ENCODE peak calls at places on chromosome 20, in six cellular contexts. One of them, this sample, is unnamed.

GRCh38 chr20:58971429-58971828 is 9.6 kb upstream of the NELFCD start:
- DNase-seq in cardiac muscle cell: no peak
- DNase-seq in GM23248: no peak
- DNase-seq in GM23338: peak; percentile 33
- DNase-seq in pancreas: no peak
- DNase-seq in body of pancreas: no peak
- DNase-seq in this sample: no peak

GRCh38 chr20:51447097-51447764 is 95.3 kb downstream of the NFATC2 start:
- DNase-seq in cardiac muscle cell: no peak
- DNase-seq in GM23248: peak; percentile 100
- DNase-seq in GM23338: peak; percentile 23
- DNase-seq in pancreas: peak; percentile 32
- DNase-seq in body of pancreas: peak; percentile 38
- DNase-seq in this sample: peak; percentile 91

GRCh38 chr20:17916365-17916996 is 52.1 kb downstream of the SNX5 start:
- DNase-seq in cardiac muscle cell: no peak
- DNase-seq in GM23248: peak; percentile 29
- DNase-seq in GM23338: no peak
- DNase-seq in pancreas: no peak
- DNase-seq in body of pancreas: peak; percentile 61
- DNase-seq in this sample: no peak

GRCh38 chr20:58790440-58790839 is 60.3 kb downstream of the GNAS-AS1 start:
- DNase-seq in cardiac muscle cell: no peak
- DNase-seq in GM23248: no peak
- DNase-seq in GM23338: no peak
- DNase-seq in pancreas: no peak
- DNase-seq in body of pancreas: no peak
- DNase-seq in this sample: no peak

GRCh38 chr20:10110151-10110550 is 75.4 kb downstream of the ANKEF1 start:
- DNase-seq in cardiac muscle cell: no peak
- DNase-seq in GM23248: peak; percentile 44
- DNase-seq in GM23338: no peak
- DNase-seq in pancreas: no peak
- DNase-seq in body of pancreas: no peak
- DNase-seq in this sample: no peak

GRCh38 chr20:36157610-36158009 is 3.1 kb downstream of the EPB41L1 start:
- DNase-seq in cardiac muscle cell: no peak
- DNase-seq in GM23248: no peak
- DNase-seq in GM23338: no peak
- DNase-seq in pancreas: no peak
- DNase-seq in body of pancreas: no peak
- DNase-seq in this sample: no peak

GRCh38 chr20:31661625-31662371 is 24.1 kb downstream of the COX4I2 start:
- DNase-seq in cardiac muscle cell: peak; percentile 86
- DNase-seq in GM23248: peak; percentile 86
- DNase-seq in GM23338: peak; percentile 96
- DNase-seq in pancreas: peak; percentile 83
- DNase-seq in body of pancreas: peak; percentile 86
- DNase-seq in this sample: peak; percentile 82

GRCh38 chr20:54433653-54434052 is 41.7 kb upstream of the DOK5 start:
- DNase-seq in cardiac muscle cell: no peak
- DNase-seq in GM23248: no peak
- DNase-seq in GM23338: no peak
- DNase-seq in pancreas: peak; percentile 78
- DNase-seq in body of pancreas: peak; percentile 68
- DNase-seq in this sample: no peak

GRCh38 chr20:18727032-18727508 is 86.5 kb upstream of the SCP2D1 start:
- DNase-seq in cardiac muscle cell: no peak
- DNase-seq in GM23248: no peak
- DNase-seq in GM23338: no peak
- DNase-seq in pancreas: no peak
- DNase-seq in body of pancreas: peak; percentile 28
- DNase-seq in this sample: no peak

GRCh38 chr20:53142651-53143177 is 170.6 kb downstream of the TSHZ2 start:
- DNase-seq in cardiac muscle cell: peak; percentile 85
- DNase-seq in GM23248: no peak
- DNase-seq in GM23338: no peak
- DNase-seq in pancreas: no peak
- DNase-seq in body of pancreas: peak; percentile 26
- DNase-seq in this sample: no peak

GRCh38 chr20:16518068-16518783 is 55.0 kb downstream of the KIF16B start:
- DNase-seq in cardiac muscle cell: peak; percentile 57
- DNase-seq in GM23248: peak; percentile 60
- DNase-seq in GM23338: peak; percentile 88
- DNase-seq in pancreas: no peak
- DNase-seq in body of pancreas: peak; percentile 42
- DNase-seq in this sample: no peak

GRCh38 chr20:43043887-43044286 is 145.8 kb downstream of the PTPRT start:
- DNase-seq in cardiac muscle cell: peak; percentile 67
- DNase-seq in GM23248: no peak
- DNase-seq in GM23338: no peak
- DNase-seq in pancreas: no peak
- DNase-seq in body of pancreas: peak; percentile 12
- DNase-seq in this sample: no peak

GRCh38 chr20:42979720-42980119 is 210.0 kb downstream of the PTPRT start:
- DNase-seq in cardiac muscle cell: no peak
- DNase-seq in GM23248: no peak
- DNase-seq in GM23338: no peak
- DNase-seq in pancreas: no peak
- DNase-seq in body of pancreas: no peak
- DNase-seq in this sample: no peak

GRCh38 chr20:16641511-16641910 is 68.3 kb upstream of the KIF16B start:
- DNase-seq in cardiac muscle cell: no peak
- DNase-seq in GM23248: no peak
- DNase-seq in GM23338: no peak
- DNase-seq in pancreas: no peak
- DNase-seq in body of pancreas: no peak
- DNase-seq in this sample: no peak

GRCh38 chr20:15076785-15077184 is 739.4 kb upstream of the FLRT3 start:
- DNase-seq in cardiac muscle cell: no peak
- DNase-seq in GM23248: no peak
- DNase-seq in GM23338: no peak
- DNase-seq in pancreas: no peak
- DNase-seq in body of pancreas: no peak
- DNase-seq in this sample: no peak

GRCh38 chr20:31869942-31870702 is at the start of the genes DUSP15 and TTLL9:
- DNase-seq in cardiac muscle cell: peak; percentile 68
- DNase-seq in GM23248: peak; percentile 49
- DNase-seq in GM23338: peak; percentile 67
- DNase-seq in pancreas: peak; percentile 53
- DNase-seq in body of pancreas: peak; percentile 51
- DNase-seq in this sample: no peak

GRCh38 chr20:53923745-53924369 is 146.5 kb downstream of the BCAS1 start:
- DNase-seq in cardiac muscle cell: no peak
- DNase-seq in GM23248: no peak
- DNase-seq in GM23338: no peak
- DNase-seq in pancreas: no peak
- DNase-seq in body of pancreas: no peak
- DNase-seq in this sample: no peak

GRCh38 chr20:20226554-20226953 is 141.3 kb upstream of the INSM1 start:
- DNase-seq in cardiac muscle cell: no peak
- DNase-seq in GM23248: no peak
- DNase-seq in GM23338: no peak
- DNase-seq in pancreas: no peak
- DNase-seq in body of pancreas: no peak
- DNase-seq in this sample: no peak

GRCh38 chr20:17421493-17421892 is 109.7 kb downstream of the BFSP1 start:
- DNase-seq in cardiac muscle cell: no peak
- DNase-seq in GM23248: no peak
- DNase-seq in GM23338: no peak
- DNase-seq in pancreas: no peak
- DNase-seq in body of pancreas: no peak
- DNase-seq in this sample: no peak

GRCh38 chr20:9051508-9051907 is 17.4 kb upstream of the PLCB4 start:
- DNase-seq in cardiac muscle cell: no peak
- DNase-seq in GM23248: peak; percentile 98
- DNase-seq in GM23338: no peak
- DNase-seq in pancreas: no peak
- DNase-seq in body of pancreas: no peak
- DNase-seq in this sample: no peak

GRCh38 chr20:11980263-11980662 is 62.6 kb downstream of the BTBD3 start:
- DNase-seq in cardiac muscle cell: no peak
- DNase-seq in GM23248: no peak
- DNase-seq in GM23338: no peak
- DNase-seq in pancreas: no peak
- DNase-seq in body of pancreas: no peak
- DNase-seq in this sample: no peak

GRCh38 chr20:40265872-40266533 is 423.0 kb downstream of the MAFB start:
- DNase-seq in cardiac muscle cell: peak; percentile 45
- DNase-seq in GM23248: peak; percentile 72
- DNase-seq in GM23338: peak; percentile 54
- DNase-seq in pancreas: no peak
- DNase-seq in body of pancreas: peak; percentile 24
- DNase-seq in this sample: no peak

GRCh38 chr20:8043687-8044278 is 24.2 kb upstream of the TMX4 start:
- DNase-seq in cardiac muscle cell: peak; percentile 79
- DNase-seq in GM23248: peak; percentile 71
- DNase-seq in GM23338: peak; percentile 84
- DNase-seq in pancreas: no peak
- DNase-seq in body of pancreas: peak; percentile 39
- DNase-seq in this sample: no peak

GRCh38 chr20:47614703-47615309 is 113.1 kb downstream of the NCOA3 start:
- DNase-seq in cardiac muscle cell: no peak
- DNase-seq in GM23248: no peak
- DNase-seq in GM23338: no peak
- DNase-seq in pancreas: no peak
- DNase-seq in body of pancreas: no peak
- DNase-seq in this sample: no peak
- H3K27ac ChIP-seq in cardiac muscle cell: no peak overlapping the region
- H3K27ac ChIP-seq in GM23248: no peak overlapping the region
- H3K27ac ChIP-seq in GM23338: no peak overlapping the region
- H3K27ac ChIP-seq in pancreas: no peak overlapping the region
- H3K27ac ChIP-seq in body of pancreas: no peak overlapping the region
- H3K27ac ChIP-seq in this sample: no peak overlapping the region

GRCh38 chr20:5730131-5730530 is 20.1 kb upstream of the SHLD1 start:
- DNase-seq in cardiac muscle cell: no peak
- DNase-seq in GM23248: no peak
- DNase-seq in GM23338: no peak
- DNase-seq in pancreas: no peak
- DNase-seq in body of pancreas: no peak
- DNase-seq in this sample: no peak

GRCh38 chr20:5734559-5735137 is 15.6 kb upstream of the SHLD1 start:
- DNase-seq in cardiac muscle cell: no peak
- DNase-seq in GM23248: no peak
- DNase-seq in GM23338: no peak
- DNase-seq in pancreas: no peak
- DNase-seq in body of pancreas: no peak
- DNase-seq in this sample: no peak

GRCh38 chr20:5727018-5727515 is 23.1 kb upstream of the SHLD1 start:
- DNase-seq in cardiac muscle cell: no peak
- DNase-seq in GM23248: no peak
- DNase-seq in GM23338: no peak
- DNase-seq in pancreas: no peak
- DNase-seq in body of pancreas: no peak
- DNase-seq in this sample: no peak

GRCh38 chr20:5731753-5732366 is 18.3 kb upstream of the SHLD1 start:
- DNase-seq in cardiac muscle cell: no peak
- DNase-seq in GM23248: no peak
- DNase-seq in GM23338: no peak
- DNase-seq in pancreas: no peak
- DNase-seq in body of pancreas: no peak
- DNase-seq in this sample: no peak

DNA sequence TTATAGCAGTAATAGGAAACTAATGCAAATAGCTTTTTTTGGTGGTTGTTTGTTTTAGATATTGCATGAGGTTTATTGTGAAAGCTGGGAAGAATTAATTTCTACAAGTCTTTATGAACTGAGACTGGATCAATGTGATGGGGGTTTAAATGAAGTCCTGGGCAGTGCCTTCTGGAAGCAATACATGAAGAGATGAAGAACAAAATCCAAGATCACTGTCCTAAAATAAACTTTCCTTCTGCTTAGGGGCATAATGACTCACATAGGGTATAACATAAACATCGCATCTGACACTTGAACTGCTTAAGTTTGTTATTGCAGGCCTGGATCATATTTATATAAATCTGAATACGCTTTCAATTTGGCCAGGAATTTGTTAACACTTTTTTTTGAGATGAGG is 20.9 kb upstream of the SHLD1 start:
- DNase-seq in cardiac muscle cell: no peak
- DNase-seq in GM23248: no peak
- DNase-seq in GM23338: no peak
- DNase-seq in pancreas: no peak
- DNase-seq in body of pancreas: no peak
- DNase-seq in this sample: no peak
- H3K27ac ChIP-seq in cardiac muscle cell: no peak overlapping the region
- H3K27ac ChIP-seq in GM23248: no peak overlapping the region
- H3K27ac ChIP-seq in GM23338: no peak overlapping the region
- H3K27ac ChIP-seq in pancreas: no peak overlapping the region
- H3K27ac ChIP-seq in body of pancreas: no peak overlapping the region
- H3K27ac ChIP-seq in this sample: no peak overlapping the region

GRCh38 chr20:49395183-49395582 is 87.3 kb downstream of the KCNB1 start:
- DNase-seq in cardiac muscle cell: no peak
- DNase-seq in GM23248: peak; percentile 45
- DNase-seq in GM23338: no peak
- DNase-seq in pancreas: no peak
- DNase-seq in body of pancreas: peak; percentile 22
- DNase-seq in this sample: peak; percentile 91
- H3K27ac ChIP-seq in cardiac muscle cell: no peak overlapping the region
- H3K27ac ChIP-seq in GM23248: no peak overlapping the region
- H3K27ac ChIP-seq in GM23338: no peak overlapping the region
- H3K27ac ChIP-seq in pancreas: no peak overlapping the region
- H3K27ac ChIP-seq in body of pancreas: no peak overlapping the region
- H3K27ac ChIP-seq in this sample: peak overlapping the region; percentile 94

GRCh38 chr20:44153636-44154043 is 33.3 kb downstream of the JPH2 start:
- DNase-seq in cardiac muscle cell: no peak
- DNase-seq in GM23248: peak; percentile 68
- DNase-seq in GM23338: peak; percentile 54
- DNase-seq in pancreas: no peak
- DNase-seq in body of pancreas: no peak
- DNase-seq in this sample: peak; percentile 76

GRCh38 chr20:44157061-44157460 is 29.9 kb downstream of the JPH2 start:
- DNase-seq in cardiac muscle cell: no peak
- DNase-seq in GM23248: no peak
- DNase-seq in GM23338: no peak
- DNase-seq in pancreas: no peak
- DNase-seq in body of pancreas: no peak
- DNase-seq in this sample: no peak

GRCh38 chr20:44151621-44152416 is 35.2 kb downstream of the JPH2 start:
- DNase-seq in cardiac muscle cell: no peak
- DNase-seq in GM23248: no peak
- DNase-seq in GM23338: no peak
- DNase-seq in pancreas: no peak
- DNase-seq in body of pancreas: no peak
- DNase-seq in this sample: peak; percentile 48

GRCh38 chr20:44159125-44159524 is 27.9 kb downstream of the JPH2 start:
- DNase-seq in cardiac muscle cell: no peak
- DNase-seq in GM23248: no peak
- DNase-seq in GM23338: no peak
- DNase-seq in pancreas: no peak
- DNase-seq in body of pancreas: no peak
- DNase-seq in this sample: no peak

DNA sequence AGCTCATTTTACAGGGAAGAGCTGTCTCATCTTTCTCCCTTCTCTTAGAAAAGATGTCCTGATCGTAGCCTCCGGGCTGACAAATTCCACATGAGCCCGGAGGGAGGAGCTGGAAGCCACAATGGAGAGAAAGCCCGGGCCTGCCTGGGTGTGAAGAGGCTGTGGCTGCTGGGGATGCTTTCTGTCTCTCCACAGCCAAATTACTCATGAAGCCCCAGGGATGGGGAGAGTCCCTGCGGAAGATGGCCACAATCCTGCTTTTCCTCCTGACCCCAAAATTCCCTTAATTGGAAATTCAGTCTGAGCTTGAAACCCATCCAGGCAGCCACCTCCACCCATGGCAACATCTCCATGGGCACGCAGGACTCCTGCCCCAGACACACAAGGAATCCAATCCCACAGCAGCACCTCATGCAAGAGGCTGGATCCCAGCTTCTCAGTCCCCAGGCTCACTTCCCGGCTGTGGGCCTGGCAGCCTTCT is 32.4 kb downstream of the JPH2 start:
- DNase-seq in cardiac muscle cell: no peak
- DNase-seq in GM23248: peak; percentile 85
- DNase-seq in GM23338: no peak
- DNase-seq in pancreas: no peak
- DNase-seq in body of pancreas: no peak
- DNase-seq in this sample: peak; percentile 71
- H3K27ac ChIP-seq in cardiac muscle cell: peak overlapping the region; percentile 87
- H3K27ac ChIP-seq in GM23248: peak overlapping the region; percentile 59
- H3K27ac ChIP-seq in GM23338: no peak overlapping the region
- H3K27ac ChIP-seq in pancreas: no peak overlapping the region
- H3K27ac ChIP-seq in body of pancreas: no peak overlapping the region
- H3K27ac ChIP-seq in this sample: peak overlapping the region; percentile 93